ENCODE peak calls at places on chromosomes 11 and 22, in five cellular contexts. N, V, Q, K and E are unnamed samples.

GRCh38 chr22:30351226-30351625 is 5.5 kb downstream of the SF3A1 start:
- DNase-seq in N (no peak), Q (no peak), V (no peak), K (peak), E (no peak)

GRCh38 chr11:36249271-36249670 is 40.0 kb downstream of the COMMD9 start:
- DNase-seq in Q (no peak), N (peak), V (no peak), K (peak), E (no peak)

GRCh38 chr11:12330491-12331231 is 46.7 kb upstream of the PARVA start:
- DNase-seq in Q (no peak), K (no peak), N (peak), V (no peak), E (no peak)

GRCh38 chr11:96263361-96263763 is 79.6 kb downstream of the MAML2 start:
- DNase-seq in Q (no peak), K (no peak), V (no peak), N (no peak), E (no peak)

GRCh38 chr22:49967333-49968241 is 7.0 kb downstream of the PIM3 start:
- DNase-seq in K (no peak), V (peak), N (no peak), Q (peak), E (peak)

GRCh38 chr11:73852049-73852448 is 24.6 kb downstream of the COA4 start:
- DNase-seq in V (no peak), N (no peak), K (no peak), Q (no peak), E (no peak)

GRCh38 chr22:30289126-30289979 is at the start of gene CASTOR1:
- DNase-seq in Q (peak), V (peak), N (peak), K (peak), E (peak)

GRCh38 chr11:44417756-44418437 is 108.0 kb upstream of the ALX4 start:
- DNase-seq in K (no peak), V (no peak), Q (no peak), N (no peak), E (no peak)

GRCh38 chr11:57425565-57426438 is 1.1 kb downstream of the SLC43A3 start:
- DNase-seq in V (peak), N (no peak), K (no peak), Q (peak), E (peak)

GRCh38 chr11:102469196-102469821 is 16.7 kb upstream of the TMEM123 start:
- DNase-seq in V (no peak), Q (no peak), N (no peak), K (no peak), E (peak)

GRCh38 chr11:57543601-57544000 is 6.2 kb downstream of the SMTNL1 start:
- DNase-seq in V (no peak), N (no peak), K (no peak), Q (no peak), E (no peak)

GRCh38 chr11:12276831-12277475 is 100.4 kb upstream of the PARVA start:
- DNase-seq in K (no peak), N (no peak), Q (no peak), V (no peak), E (no peak)

GRCh38 chr11:112697371-112697770 is 263.8 kb upstream of the NCAM1 start:
- DNase-seq in Q (no peak), V (no peak), K (no peak), N (no peak), E (no peak)

GRCh38 chr22:19674129-19674928 is 40.0 kb upstream of the SEPTIN5 start:
- DNase-seq in K (no peak), V (no peak), N (no peak), Q (no peak), E (no peak)

GRCh38 chr11:118608268-118609214 is 1.1 kb downstream of the PHLDB1 start:
- DNase-seq in Q (peak), V (peak), K (no peak), N (peak), E (peak)

DNA sequence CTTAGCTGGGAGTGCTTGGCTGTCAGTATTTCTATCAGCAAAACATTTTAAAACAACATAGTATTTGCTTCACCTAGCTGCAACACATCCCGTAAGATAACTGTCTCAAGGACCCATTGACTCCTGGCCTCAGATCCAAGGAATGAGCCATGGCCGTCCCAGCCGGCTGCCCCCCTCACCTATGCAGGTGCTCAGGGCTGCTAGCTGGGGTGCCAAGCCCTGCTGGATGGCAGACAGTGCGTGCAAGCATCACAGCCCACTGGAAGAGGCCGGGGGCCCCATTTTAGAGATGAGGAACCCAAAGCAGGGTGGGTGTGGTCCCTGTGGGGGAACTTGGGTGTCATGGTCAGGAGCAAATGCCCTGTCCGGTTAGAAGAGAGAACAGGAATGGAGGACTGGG is 8.5 kb downstream of the PSMC3 start:
- DNase-seq in K (no peak), Q (no peak), V (no peak), N (no peak), E (no peak)
- H3K27ac ChIP-seq in K (peak), Q (no peak), V (no peak), N (no peak), E (no peak)

GRCh38 chr11:126345759-126346585 is 9.5 kb upstream of the ST3GAL4 start:
- DNase-seq in N (peak), K (no peak), Q (no peak), V (peak), E (peak)
- H3K27ac ChIP-seq in N (peak), K (peak), Q (peak), V (no peak), E (peak)

GRCh38 chr22:41481925-41482318 is 13.0 kb downstream of the ACO2 start:
- DNase-seq in Q (peak), N (no peak), K (no peak), V (no peak), E (no peak)
- H3K27ac ChIP-seq in Q (peak), N (no peak), K (no peak), V (peak), E (peak)

GRCh38 chr22:46815559-46815895 is 53.1 kb downstream of the TBC1D22A start:
- DNase-seq in K (no peak), V (peak), Q (no peak), N (no peak), E (no peak)
- H3K27ac ChIP-seq in K (no peak), V (no peak), Q (no peak), N (no peak), E (peak)